ENCODE peak calls at places on chromosomes 6 and 20, in six cellular contexts. S, J, O, W, E and C are unnamed samples.

GRCh38 chr6:166341464-166341863 is 881 bp downstream of the SFT2D1 start:
- DNase-seq in O (no peak), W (peak), E (no peak), S (no peak), J (no peak), C (no peak)

GRCh38 chr20:20363449-20364015 is 4.4 kb upstream of the INSM1 start:
- DNase-seq in S (no peak), O (no peak), W (no peak), J (peak), E (no peak), C (peak)

GRCh38 chr20:8154636-8155035 is 22.6 kb downstream of the PLCB1 start:
- DNase-seq in S (no peak), W (no peak), E (no peak), O (no peak), J (no peak), C (no peak)

GRCh38 chr20:63332488-63333240 is 28.5 kb downstream of the CHRNA4 start:
- DNase-seq in S (no peak), J (no peak), O (no peak), E (no peak), W (no peak), C (no peak)

GRCh38 chr6:112343375-112343774 is 3.8 kb upstream of the RFPL4B start:
- DNase-seq in E (no peak), O (no peak), W (no peak), S (no peak), J (no peak), C (no peak)

GRCh38 chr6:84449220-84449619 is 221.8 kb upstream of the CEP162 start:
- DNase-seq in O (no peak), E (no peak), W (no peak), J (no peak), S (no peak), C (no peak)

GRCh38 chr20:62370115-62370806 is 3.1 kb upstream of the LAMA5 start:
- DNase-seq in S (no peak), O (no peak), E (peak), W (peak), J (no peak), C (no peak)

GRCh38 chr6:131629656-131630055 is 1.6 kb upstream of the MED23 start:
- DNase-seq in W (no peak), S (no peak), J (no peak), E (no peak), O (no peak), C (no peak)

GRCh38 chr6:150492941-150493340 is 106.7 kb upstream of the PLEKHG1 start:
- DNase-seq in W (peak), E (peak), S (no peak), O (no peak), J (no peak), C (no peak)

GRCh38 chr6:1244941-1245340 is 67.0 kb upstream of the FOXQ1 start:
- DNase-seq in E (no peak), S (no peak), O (no peak), W (no peak), J (no peak), C (no peak)

GRCh38 chr20:23702021-23702420 is 13.2 kb upstream of the CST4 start:
- DNase-seq in O (no peak), W (peak), J (no peak), S (no peak), E (no peak), C (no peak)

GRCh38 chr20:32577657-32578056 is 7.5 kb downstream of the NOL4L start:
- DNase-seq in W (peak), J (no peak), E (no peak), O (no peak), S (no peak), C (no peak)

GRCh38 chr6:133623065-133623464 is 265.8 kb upstream of the TCF21 start:
- DNase-seq in J (no peak), O (no peak), E (no peak), S (no peak), W (peak), C (no peak)

GRCh38 chr6:43873806-43874714 is 104.0 kb downstream of the VEGFA start:
- DNase-seq in S (no peak), W (no peak), J (no peak), E (no peak), O (no peak), C (no peak)

GRCh38 chr6:63634630-63635029 is 972 bp upstream of the PHF3 start:
- DNase-seq in O (no peak), E (no peak), S (no peak), W (no peak), J (no peak), C (no peak)

GRCh38 chr20:22453244-22454080 is 130.9 kb downstream of the FOXA2 start:
- DNase-seq in J (no peak), E (peak), S (no peak), O (no peak), W (peak), C (no peak)
- TF ChIP-seq CTCF in J (peak), E (peak), S (peak), O (no peak), W (peak), C (no peak)

GRCh38 chr6:11264100-11264499 is 31.6 kb upstream of the NEDD9 start:
- DNase-seq in E (no peak), W (no peak), S (no peak), J (no peak), O (no peak), C (no peak)
- TF ChIP-seq CTCF in E (no peak), W (no peak), S (no peak), J (no peak), O (no peak), C (no peak)

GRCh38 chr6:88238065-88238464 is 71.9 kb upstream of the CNR1 start:
- DNase-seq in W (no peak), E (no peak), S (no peak), O (peak), J (peak), C (peak)
- TF ChIP-seq CTCF in W (no peak), E (no peak), S (no peak), O (peak), J (peak), C (peak)

DNA sequence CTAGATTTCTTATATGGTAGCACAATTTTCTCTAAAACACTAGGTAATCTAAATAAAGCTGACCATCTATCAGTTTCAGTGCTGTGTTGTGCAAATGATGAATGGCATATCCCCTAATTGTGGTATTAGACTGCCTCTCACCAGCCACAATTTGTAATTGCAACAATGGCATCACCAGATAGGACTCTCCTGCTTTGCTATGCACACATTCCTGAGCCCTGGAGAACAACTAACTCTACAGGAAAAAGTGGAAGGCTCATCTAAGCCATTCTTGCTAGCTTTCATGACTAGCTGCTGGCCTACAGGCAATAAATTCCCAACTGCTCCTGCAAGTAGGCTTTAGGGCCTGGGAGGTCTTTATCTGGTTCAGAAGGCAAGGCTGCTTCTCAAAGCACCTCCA is 974.1 kb downstream of the EYS start:
- DNase-seq in S (no peak), O (no peak), J (no peak), W (no peak), E (peak), C (no peak)
- TF ChIP-seq CTCF in S (no peak), O (no peak), J (no peak), W (no peak), E (no peak), C (no peak)

GRCh38 chr20:58086763-58087566 is 141.5 kb downstream of the ANKRD60 start:
- DNase-seq in W (peak), S (no peak), E (peak), O (no peak), J (peak), C (peak)
- TF ChIP-seq CTCF in W (peak), S (peak), E (peak), O (peak), J (peak), C (peak)

DNA sequence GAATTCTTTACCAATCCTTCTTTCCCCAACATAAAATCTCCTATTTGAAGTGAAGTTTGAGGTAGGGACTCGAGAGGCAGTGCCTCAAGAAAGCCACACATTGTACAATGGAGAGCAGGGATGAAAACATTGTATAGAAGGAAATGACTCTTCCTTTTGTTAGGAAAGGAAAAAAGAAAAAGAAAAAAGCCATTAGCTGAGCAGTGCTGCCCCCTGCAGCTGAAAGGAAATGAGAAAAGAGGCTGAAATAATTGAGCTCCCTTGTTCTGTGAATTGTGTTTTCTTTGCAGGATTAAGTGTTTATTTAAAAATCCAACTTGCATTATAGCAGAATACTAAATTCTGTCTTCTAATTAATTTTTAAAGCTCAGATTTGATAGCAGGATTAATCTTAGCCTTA is 162.9 kb upstream of the SASH1 start:
- DNase-seq in J (no peak), O (no peak), E (peak), W (peak), S (no peak), C (no peak)
- TF ChIP-seq CTCF in J (no peak), O (peak), E (peak), W (peak), S (peak), C (peak)

GRCh38 chr6:73803562-73804221 is 107.7 kb downstream of the CD109 start:
- DNase-seq in J (no peak), O (no peak), E (peak), S (peak), W (peak), C (no peak)
- TF ChIP-seq CTCF in J (peak), O (peak), E (peak), S (peak), W (peak), C (peak)

DNA sequence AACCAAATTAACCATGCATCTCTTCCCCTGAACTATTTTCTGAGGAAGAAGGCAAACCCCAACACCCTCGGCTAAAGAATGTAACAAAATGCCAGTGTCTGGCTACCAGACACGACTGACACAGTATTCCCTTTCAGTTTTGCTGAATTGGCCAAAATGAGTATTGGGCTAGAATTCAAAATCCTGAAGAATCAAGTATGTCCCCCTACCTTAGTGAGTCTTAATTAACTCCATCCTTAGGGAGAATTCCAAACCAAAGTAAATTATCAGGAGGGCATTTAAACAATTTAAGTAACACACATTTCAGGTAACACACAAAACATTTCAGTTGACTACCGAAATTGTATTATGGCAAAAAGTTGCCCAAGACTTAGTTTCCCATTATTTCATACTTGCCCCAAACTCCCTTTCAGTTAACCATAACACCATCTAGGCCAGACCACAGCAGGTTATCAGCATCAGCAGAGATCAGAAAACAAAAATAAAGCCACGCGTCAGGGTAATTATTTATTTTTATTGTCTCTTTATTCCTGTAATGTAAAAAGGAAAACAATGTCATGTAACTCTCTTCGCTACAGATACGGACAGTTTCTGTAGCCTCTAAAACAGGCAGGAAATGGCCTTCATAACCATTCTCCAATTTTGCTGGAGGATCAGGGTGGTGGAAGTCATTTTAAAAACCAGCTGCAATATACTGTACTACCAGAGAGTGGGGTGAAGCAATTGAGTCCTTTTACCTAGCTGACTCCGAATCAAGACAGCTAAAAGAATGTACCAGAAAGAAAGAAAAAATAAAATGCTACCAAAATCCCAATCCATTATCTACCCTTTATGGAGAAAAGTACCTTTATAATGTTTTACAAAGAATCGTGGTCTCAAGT is 1.9 kb downstream of the SNX5 start:
- DNase-seq in O (no peak), E (no peak), J (peak), W (peak), S (no peak), C (peak)
- TF ChIP-seq CTCF in O (peak), E (no peak), J (no peak), W (peak), S (peak), C (peak)